ENCODE peak calls at places on chromosomes 7 and 10, in nine cellular contexts. Z, V, Q, C, L, F, Y, I and T are unnamed samples.
A peak's percentile ranks its signal among the peaks of the same experiment; 100 is the strongest.

GRCh38 chr10:19169684-19170083 is 121.1 kb downstream of the MALRD1 start:
- DNase-seq in F (no peak), L (no peak), I (no peak), V (no peak), Z (no peak), Q (no peak), C (no peak), Y (no peak), T (no peak)

GRCh38 chr10:106424981-106425380 is 739.5 kb downstream of the SORCS1 start:
- DNase-seq in F (no peak), V (no peak), L (no peak), Y (no peak), Q (peak; percentile 6), C (no peak), Z (no peak), I (no peak), T (no peak)

GRCh38 chr7:51045319-51046102 is 262.8 kb upstream of the GRB10 start:
- DNase-seq in F (no peak), V (no peak), C (no peak), Z (no peak), I (no peak), Q (peak; percentile 66), L (no peak), Y (no peak), T (no peak)

GRCh38 chr7:116230191-116231005 is 20.1 kb downstream of the TES start:
- DNase-seq in I (no peak), Q (no peak), Y (no peak), C (no peak), V (no peak), F (no peak), L (no peak), Z (no peak), T (no peak)

GRCh38 chr7:127239814-127240213 is 12.9 kb downstream of the GRM8 start:
- DNase-seq in Z (peak; percentile 38), C (no peak), I (peak; percentile 50), L (no peak), Y (no peak), Q (peak; percentile 4), F (no peak), V (no peak), T (no peak)

GRCh38 chr7:130875265-130875741 is 141.3 kb upstream of the KLF14 start:
- DNase-seq in I (peak; percentile 88), F (peak; percentile 22), Z (peak; percentile 49), Y (no peak), V (peak; percentile 47), Q (peak; percentile 78), L (peak; percentile 69), C (peak; percentile 70), T (no peak)

GRCh38 chr7:2757361-2757903 is 69.4 kb downstream of the AMZ1 start:
- DNase-seq in C (no peak), V (peak; percentile 44), I (no peak), Q (peak; percentile 66), L (no peak), Z (peak; percentile 48), Y (peak; percentile 4), F (no peak), T (no peak)

GRCh38 chr10:26699631-26700030 is 2.1 kb downstream of the PDSS1 start:
- DNase-seq in C (no peak), F (no peak), Z (peak; percentile 12), V (no peak), Q (no peak), I (no peak), Y (no peak), L (no peak), T (no peak)

GRCh38 chr7:2796358-2797352 is 47.5 kb downstream of the GNA12 start:
- DNase-seq in Z (peak; percentile 38), Q (no peak), L (no peak), V (peak; percentile 76), C (peak; percentile 43), I (no peak), F (no peak), Y (no peak), T (no peak)

GRCh38 chr7:105391429-105391828 is 2.7 kb upstream of the SRPK2 start:
- DNase-seq in V (no peak), F (no peak), I (no peak), L (no peak), Y (no peak), Q (no peak), C (no peak), Z (no peak), T (no peak)

GRCh38 chr7:86209036-86209435 is 434.7 kb upstream of the GRM3 start:
- DNase-seq in C (no peak), Z (no peak), L (no peak), Y (no peak), V (no peak), F (no peak), I (no peak), Q (no peak), T (no peak)

GRCh38 chr10:48819806-48820205 is 119.8 kb downstream of the LRRC18 start:
- DNase-seq in Q (no peak), Z (no peak), C (no peak), L (no peak), V (no peak), F (no peak), Y (no peak), I (no peak), T (no peak)

GRCh38 chr7:102284399-102284798 is 2.3 kb upstream of the SH2B2 start:
- DNase-seq in C (no peak), Z (no peak), L (no peak), I (no peak), Q (no peak), V (no peak), Y (peak; percentile 38), F (no peak), T (no peak)

GRCh38 chr10:43377393-43377883 is 6.0 kb downstream of the FXYD4 start:
- DNase-seq in Z (no peak), L (no peak), V (no peak), Q (no peak), Y (no peak), I (peak; percentile 74), C (no peak), F (no peak), T (no peak)

GRCh38 chr7:45576249-45576929 is 2.2 kb downstream of the ADCY1 start:
- DNase-seq in Y (no peak), Z (no peak), C (no peak), V (no peak), Q (no peak), I (no peak), L (no peak), F (no peak), T (no peak)

GRCh38 chr7:157758468-157759245 is 421.9 kb downstream of the DNAJB6 start:
- DNase-seq in Z (no peak), L (no peak), F (no peak), I (no peak), V (no peak), Y (no peak), C (no peak), Q (no peak), T (no peak)

GRCh38 chr7:157759246-157759805 is 422.5 kb downstream of the DNAJB6 start:
- DNase-seq in Q (no peak), Z (no peak), F (no peak), L (no peak), C (no peak), Y (no peak), I (no peak), V (no peak), T (no peak)

GRCh38 chr7:157757776-157758467 is 421.1 kb downstream of the DNAJB6 start:
- DNase-seq in I (peak; percentile 21), F (no peak), L (no peak), Y (no peak), V (no peak), C (no peak), Q (no peak), Z (no peak), T (no peak)

GRCh38 chr7:157762824-157763223 is 426.0 kb downstream of the DNAJB6 start:
- DNase-seq in F (no peak), C (no peak), V (no peak), I (no peak), Z (no peak), Y (no peak), Q (no peak), L (no peak), T (no peak)

DNA sequence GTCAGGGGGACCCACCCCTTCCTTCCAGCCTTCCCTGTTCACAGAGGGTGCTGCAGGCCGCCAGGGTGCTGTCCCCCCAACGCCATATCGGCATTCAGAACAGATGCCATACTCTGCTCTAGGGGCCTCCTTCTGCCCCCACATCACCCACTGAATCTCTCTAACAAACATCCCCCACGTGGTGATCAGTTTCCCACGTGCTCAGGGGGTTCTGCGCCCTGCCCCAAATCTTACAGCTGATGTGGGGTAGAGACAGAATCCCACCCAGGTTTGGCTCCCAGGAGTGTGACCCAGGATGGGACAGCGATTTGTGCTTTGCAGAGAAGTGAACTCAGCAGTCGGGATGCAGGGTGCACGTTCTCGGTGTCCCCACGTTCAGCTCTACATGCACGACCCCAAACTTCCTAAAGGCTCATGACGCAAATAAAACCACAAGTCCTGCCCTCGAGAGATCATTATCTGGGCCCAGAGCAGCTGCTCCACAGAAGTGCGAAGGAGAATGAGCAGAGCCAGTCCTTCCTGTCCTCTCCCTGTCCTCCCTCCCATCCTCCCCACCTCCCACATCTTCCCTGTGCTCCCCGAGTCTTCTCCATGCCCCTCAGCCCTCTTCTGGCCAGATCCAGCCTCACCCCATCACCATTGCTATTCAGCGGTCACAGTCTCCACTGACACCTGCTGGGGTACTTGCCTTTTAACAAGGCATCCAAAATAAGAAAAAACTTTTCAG is 423.4 kb downstream of the DNAJB6 start:
- DNase-seq in Q (peak; percentile 12), L (no peak), Y (no peak), V (no peak), I (no peak), Z (peak; percentile 78), C (no peak), F (no peak), T (no peak)
- TF ChIP-seq CTCF in Q (no peak), L (no peak), Y (no peak), V (no peak), I (no peak), Z (peak; percentile 39), C (no peak), F (no peak), T (no peak)

GRCh38 chr7:112056409-112056808 is 149.8 kb downstream of the DOCK4 start:
- DNase-seq in Y (no peak), C (no peak), V (no peak), Q (peak; percentile 64), L (peak; percentile 51), Z (no peak), F (no peak), I (no peak), T (no peak)
- TF ChIP-seq CTCF in Y (no peak), C (no peak), V (no peak), Q (no peak), L (no peak), Z (no peak), F (no peak), I (no peak), T (no peak)

DNA sequence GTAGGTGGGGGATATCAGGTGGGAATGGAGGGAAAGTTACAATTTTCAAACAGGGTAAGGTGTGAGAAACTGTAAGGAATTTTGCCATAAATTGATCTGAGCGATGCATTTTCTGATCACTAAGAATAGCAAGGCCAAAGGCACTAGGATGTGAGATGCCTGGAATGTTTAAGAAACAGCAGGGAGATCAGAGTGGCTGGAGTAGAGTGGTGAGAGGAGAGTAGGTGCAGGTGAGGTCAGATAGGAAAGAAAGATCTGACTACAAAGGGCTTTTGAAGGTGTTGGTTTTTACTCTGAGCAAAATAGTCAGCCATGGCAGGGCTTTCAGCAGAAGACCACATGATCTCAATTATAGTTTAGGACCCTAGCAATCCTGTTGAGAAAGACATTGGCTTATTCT is 55.0 kb downstream of the HDAC9 start:
- DNase-seq in I (no peak), F (no peak), Z (no peak), Q (no peak), C (no peak), Y (no peak), V (no peak), L (no peak), T (no peak)
- TF ChIP-seq CTCF in I (no peak), F (no peak), Z (no peak), Q (no peak), C (no peak), Y (no peak), V (no peak), L (no peak), T (no peak)

GRCh38 chr7:125984795-125985194 is 1055.2 kb upstream of the POT1 start:
- DNase-seq in V (no peak), C (no peak), Y (no peak), I (peak; percentile 29), Z (no peak), L (no peak), F (no peak), Q (no peak), T (no peak)
- TF ChIP-seq CTCF in V (no peak), C (no peak), Y (no peak), I (no peak), Z (no peak), L (no peak), F (no peak), Q (no peak), T (no peak)